ENCODE peak calls at places on chromosomes 1 and 21, in seven cellular contexts. W is fibroblast of the aortic adventitia; G is central memory CD4-positive, alpha-beta T cell; J is neuronal stem cell; L is adipocyte; K is effector CD4-positive, alpha-beta T cell; M is NCI-H446. U is an unnamed sample.

GRCh38 chr1:33624991-33625870 is 152.8 kb downstream of the ZSCAN20 start:
- DNase-seq in W (no peak), G (no peak), J (no peak), L (no peak), K (no peak), M (peak; percentile 11), U (no peak)

GRCh38 chr1:116460261-116460660 is 87.2 kb downstream of the ATP1A1 start:
- DNase-seq in W (peak; percentile 53), G (no peak), J (no peak), L (no peak), K (no peak), M (no peak), U (no peak)

GRCh38 chr21:28991861-28992525 is 684 bp downstream of the LTN1 start:
- DNase-seq in W (no peak), G (no peak), J (no peak), L (peak; percentile 36), K (no peak), M (no peak), U (no peak)

GRCh38 chr1:226937940-226938725 is 2.0 kb upstream of the COQ8A start:
- DNase-seq in W (no peak), G (no peak), J (no peak), L (no peak), K (no peak), M (no peak), U (no peak)

GRCh38 chr1:55368698-55369097 is 153.5 kb upstream of the USP24 start:
- DNase-seq in W (no peak), G (no peak), J (no peak), L (no peak), K (no peak), M (no peak), U (no peak)

GRCh38 chr1:121459235-121459634 is 274.5 kb downstream of the SRGAP2C start:
- DNase-seq in W (no peak), G (no peak), J (no peak), L (no peak), K (no peak), M (no peak), U (no peak)

GRCh38 chr21:33490991-33491372 is 534 bp downstream of the DNAJC28 start:
- DNase-seq in W (peak; percentile 23), G (no peak), J (no peak), L (no peak), K (no peak), M (no peak), U (peak; percentile 3)

GRCh38 chr1:36706416-36706815 is 223.7 kb upstream of the CSF3R start:
- DNase-seq in W (no peak), G (no peak), J (no peak), L (no peak), K (no peak), M (peak; percentile 86), U (no peak)

GRCh38 chr1:10632691-10633090 is 157.9 kb downstream of the PEX14 start:
- DNase-seq in W (no peak), G (no peak), J (no peak), L (no peak), K (no peak), M (no peak), U (no peak)

GRCh38 chr1:93219443-93219842 is 38.9 kb downstream of the CCDC18 start:
- DNase-seq in W (no peak), G (peak; percentile 8), J (no peak), L (no peak), K (no peak), M (no peak), U (no peak)

GRCh38 chr1:155017021-155017945 is 14.7 kb downstream of the ZBTB7B start:
- DNase-seq in W (peak; percentile 82), G (peak; percentile 88), J (peak; percentile 87), L (peak; percentile 97), K (peak; percentile 85), M (peak; percentile 87), U (peak; percentile 90)

GRCh38 chr1:203491664-203492485 is 2.1 kb upstream of the OPTC start:
- DNase-seq in W (no peak), G (no peak), J (no peak), L (no peak), K (no peak), M (peak; percentile 96), U (no peak)

GRCh38 chr21:45578811-45579381 is 36.7 kb upstream of the SLC19A1 start:
- DNase-seq in W (no peak), G (no peak), J (no peak), L (no peak), K (no peak), M (no peak), U (no peak)

GRCh38 chr1:183023146-183023600 is at the start of gene LAMC1:
- DNase-seq in W (peak; percentile 80), G (no peak), J (peak; percentile 91), L (peak; percentile 95), K (no peak), M (peak; percentile 92), U (peak; percentile 89)

GRCh38 chr1:176557543-176558258 is 94.7 kb downstream of the PAPPA2 start:
- DNase-seq in W (no peak), G (no peak), J (no peak), L (no peak), K (no peak), M (no peak), U (no peak)

GRCh38 chr1:163071381-163072255 is 2.5 kb downstream of the RGS4 start:
- DNase-seq in W (peak; percentile 93), G (no peak), J (peak; percentile 45), L (peak; percentile 90), K (no peak), M (peak; percentile 84), U (peak; percentile 93)

GRCh38 chr1:1619917-1620361 is 4.6 kb downstream of the MIB2 start:
- DNase-seq in W (no peak), G (no peak), J (no peak), L (no peak), K (no peak), M (no peak), U (no peak)

GRCh38 chr21:28018741-28019669 is 973.7 kb downstream of the LTN1 start:
- DNase-seq in W (no peak), G (no peak), J (no peak), L (no peak), K (no peak), M (no peak), U (peak; percentile 87)

GRCh38 chr1:177476706-177477105 is 305.9 kb downstream of the BRINP2 start:
- DNase-seq in W (no peak), G (no peak), J (no peak), L (no peak), K (no peak), M (no peak), U (no peak)

GRCh38 chr1:151799179-151800022 is 5.8 kb downstream of the LINGO4 start:
- DNase-seq in W (no peak), G (no peak), J (no peak), L (peak; percentile 8), K (no peak), M (no peak), U (no peak)

GRCh38 chr1:88697503-88697902 is 13.4 kb downstream of the PKN2 start:
- DNase-seq in W (peak; percentile 16), G (no peak), J (no peak), L (peak; percentile 22), K (no peak), M (no peak), U (no peak)

GRCh38 chr1:154557939-154558609 is 388 bp downstream of the UBE2Q1 start:
- DNase-seq in W (no peak), G (peak; percentile 6), J (no peak), L (peak; percentile 75), K (peak; percentile 28), M (peak; percentile 61), U (no peak)

GRCh38 chr1:54407957-54408700 is 1.9 kb upstream of the SSBP3 start:
- DNase-seq in W (peak; percentile 80), G (no peak), J (no peak), L (peak; percentile 65), K (no peak), M (no peak), U (peak; percentile 86)

U was measured in LHCN-M2.